ENCODE peak calls at places on chromosomes 6 and 20, in ten cellular contexts. One of them, this sample, is unnamed.

GRCh38 chr6:163404825-163405265 is 9.7 kb upstream of the QKI start:
- DNase-seq in astrocyte of the spinal cord: no peak
- DNase-seq in fibroblast of lung: peak
- DNase-seq in epithelial cell of esophagus: no peak
- DNase-seq in GM23338: no peak
- DNase-seq in Peyer's patch: no peak
- DNase-seq in left ventricle myocardium inferior: no peak
- DNase-seq in brain microvascular endothelial cell: no peak
- DNase-seq in OCI-LY7: no peak
- DNase-seq in aorta: no peak
- DNase-seq in this sample: no peak

GRCh38 chr20:43941476-43942212 is 27.0 kb downstream of the TOX2 start:
- DNase-seq in astrocyte of the spinal cord: peak
- DNase-seq in fibroblast of lung: no peak
- DNase-seq in epithelial cell of esophagus: peak
- DNase-seq in GM23338: no peak
- DNase-seq in Peyer's patch: peak
- DNase-seq in left ventricle myocardium inferior: no peak
- DNase-seq in brain microvascular endothelial cell: no peak
- DNase-seq in OCI-LY7: peak
- DNase-seq in aorta: no peak
- DNase-seq in this sample: no peak

GRCh38 chr20:23362392-23363256 is 642 bp downstream of the GZF1 start:
- DNase-seq in astrocyte of the spinal cord: peak
- DNase-seq in fibroblast of lung: no peak
- DNase-seq in epithelial cell of esophagus: peak
- DNase-seq in GM23338: peak
- DNase-seq in Peyer's patch: no peak
- DNase-seq in left ventricle myocardium inferior: peak
- DNase-seq in brain microvascular endothelial cell: peak
- DNase-seq in OCI-LY7: peak
- DNase-seq in aorta: peak
- DNase-seq in this sample: no peak

GRCh38 chr6:135008072-135008940 is 46.3 kb downstream of the HBS1L start:
- DNase-seq in astrocyte of the spinal cord: no peak
- DNase-seq in fibroblast of lung: no peak
- DNase-seq in epithelial cell of esophagus: no peak
- DNase-seq in GM23338: no peak
- DNase-seq in Peyer's patch: no peak
- DNase-seq in left ventricle myocardium inferior: no peak
- DNase-seq in brain microvascular endothelial cell: no peak
- DNase-seq in OCI-LY7: no peak
- DNase-seq in aorta: no peak
- DNase-seq in this sample: no peak

GRCh38 chr6:139373928-139374356 is 506 bp downstream of the CITED2 start:
- DNase-seq in astrocyte of the spinal cord: no peak
- DNase-seq in fibroblast of lung: no peak
- DNase-seq in epithelial cell of esophagus: no peak
- DNase-seq in GM23338: no peak
- DNase-seq in Peyer's patch: no peak
- DNase-seq in left ventricle myocardium inferior: no peak
- DNase-seq in brain microvascular endothelial cell: no peak
- DNase-seq in OCI-LY7: no peak
- DNase-seq in aorta: no peak
- DNase-seq in this sample: no peak

GRCh38 chr20:31781945-31782344 is 37.2 kb upstream of the MYLK2 start:
- DNase-seq in astrocyte of the spinal cord: no peak
- DNase-seq in fibroblast of lung: no peak
- DNase-seq in epithelial cell of esophagus: no peak
- DNase-seq in GM23338: no peak
- DNase-seq in Peyer's patch: no peak
- DNase-seq in left ventricle myocardium inferior: no peak
- DNase-seq in brain microvascular endothelial cell: no peak
- DNase-seq in OCI-LY7: no peak
- DNase-seq in aorta: no peak
- DNase-seq in this sample: no peak

GRCh38 chr20:46984391-46984790 is 89.7 kb downstream of the EYA2 start:
- DNase-seq in astrocyte of the spinal cord: no peak
- DNase-seq in fibroblast of lung: peak
- DNase-seq in epithelial cell of esophagus: peak
- DNase-seq in GM23338: no peak
- DNase-seq in Peyer's patch: no peak
- DNase-seq in left ventricle myocardium inferior: no peak
- DNase-seq in brain microvascular endothelial cell: no peak
- DNase-seq in OCI-LY7: no peak
- DNase-seq in aorta: no peak
- DNase-seq in this sample: no peak

GRCh38 chr6:89290401-89291155 is 24.5 kb downstream of the GABRR2 start:
- DNase-seq in astrocyte of the spinal cord: no peak
- DNase-seq in fibroblast of lung: no peak
- DNase-seq in epithelial cell of esophagus: no peak
- DNase-seq in GM23338: no peak
- DNase-seq in Peyer's patch: no peak
- DNase-seq in left ventricle myocardium inferior: no peak
- DNase-seq in brain microvascular endothelial cell: no peak
- DNase-seq in OCI-LY7: no peak
- DNase-seq in aorta: no peak
- DNase-seq in this sample: no peak

GRCh38 chr6:166032366-166033171 is 135.1 kb downstream of the TBXT start:
- DNase-seq in astrocyte of the spinal cord: peak
- DNase-seq in fibroblast of lung: peak
- DNase-seq in epithelial cell of esophagus: no peak
- DNase-seq in GM23338: peak
- DNase-seq in Peyer's patch: no peak
- DNase-seq in left ventricle myocardium inferior: peak
- DNase-seq in brain microvascular endothelial cell: peak
- DNase-seq in OCI-LY7: no peak
- DNase-seq in aorta: no peak
- DNase-seq in this sample: peak

GRCh38 chr6:118319890-118320289 is 228.2 kb upstream of the PLN start:
- DNase-seq in astrocyte of the spinal cord: no peak
- DNase-seq in fibroblast of lung: no peak
- DNase-seq in epithelial cell of esophagus: no peak
- DNase-seq in GM23338: no peak
- DNase-seq in Peyer's patch: no peak
- DNase-seq in left ventricle myocardium inferior: no peak
- DNase-seq in brain microvascular endothelial cell: no peak
- DNase-seq in OCI-LY7: no peak
- DNase-seq in aorta: no peak
- DNase-seq in this sample: no peak

GRCh38 chr20:63977392-63978276 is 1.8 kb downstream of the SAMD10 start:
- DNase-seq in astrocyte of the spinal cord: peak
- DNase-seq in fibroblast of lung: peak
- DNase-seq in epithelial cell of esophagus: peak
- DNase-seq in GM23338: no peak
- DNase-seq in Peyer's patch: peak
- DNase-seq in left ventricle myocardium inferior: no peak
- DNase-seq in brain microvascular endothelial cell: peak
- DNase-seq in OCI-LY7: no peak
- DNase-seq in aorta: no peak
- DNase-seq in this sample: no peak
- H3K4me3 ChIP-seq in astrocyte of the spinal cord: no peak
- H3K4me3 ChIP-seq in fibroblast of lung: no peak
- H3K4me3 ChIP-seq in epithelial cell of esophagus: no peak
- H3K4me3 ChIP-seq in GM23338: peak
- H3K4me3 ChIP-seq in Peyer's patch: no peak
- H3K4me3 ChIP-seq in left ventricle myocardium inferior: no peak
- H3K4me3 ChIP-seq in brain microvascular endothelial cell: no peak
- H3K4me3 ChIP-seq in OCI-LY7: peak
- H3K4me3 ChIP-seq in aorta: no peak
- H3K4me3 ChIP-seq in this sample: no peak

GRCh38 chr20:9839626-9840025 is 750 bp upstream of the PAK5 start:
- DNase-seq in astrocyte of the spinal cord: no peak
- DNase-seq in fibroblast of lung: no peak
- DNase-seq in epithelial cell of esophagus: peak
- DNase-seq in GM23338: no peak
- DNase-seq in Peyer's patch: no peak
- DNase-seq in left ventricle myocardium inferior: no peak
- DNase-seq in brain microvascular endothelial cell: no peak
- DNase-seq in OCI-LY7: no peak
- DNase-seq in aorta: no peak
- DNase-seq in this sample: no peak

GRCh38 chr20:9838035-9838377 is 870 bp downstream of the PAK5 start:
- DNase-seq in astrocyte of the spinal cord: no peak
- DNase-seq in fibroblast of lung: peak
- DNase-seq in epithelial cell of esophagus: no peak
- DNase-seq in GM23338: peak
- DNase-seq in Peyer's patch: no peak
- DNase-seq in left ventricle myocardium inferior: no peak
- DNase-seq in brain microvascular endothelial cell: no peak
- DNase-seq in OCI-LY7: no peak
- DNase-seq in aorta: no peak
- DNase-seq in this sample: no peak

GRCh38 chr20:9835302-9835701 is 3.6 kb downstream of the PAK5 start:
- DNase-seq in astrocyte of the spinal cord: no peak
- DNase-seq in fibroblast of lung: no peak
- DNase-seq in epithelial cell of esophagus: no peak
- DNase-seq in GM23338: no peak
- DNase-seq in Peyer's patch: no peak
- DNase-seq in left ventricle myocardium inferior: no peak
- DNase-seq in brain microvascular endothelial cell: no peak
- DNase-seq in OCI-LY7: no peak
- DNase-seq in aorta: no peak
- DNase-seq in this sample: no peak

GRCh38 chr20:9837634-9838033 is 1.2 kb downstream of the PAK5 start:
- DNase-seq in astrocyte of the spinal cord: no peak
- DNase-seq in fibroblast of lung: peak
- DNase-seq in epithelial cell of esophagus: no peak
- DNase-seq in GM23338: no peak
- DNase-seq in Peyer's patch: no peak
- DNase-seq in left ventricle myocardium inferior: no peak
- DNase-seq in brain microvascular endothelial cell: no peak
- DNase-seq in OCI-LY7: no peak
- DNase-seq in aorta: no peak
- DNase-seq in this sample: no peak

GRCh38 chr20:9838378-9839295 is at the start of gene PAK5:
- DNase-seq in astrocyte of the spinal cord: peak
- DNase-seq in fibroblast of lung: peak
- DNase-seq in epithelial cell of esophagus: peak
- DNase-seq in GM23338: peak
- DNase-seq in Peyer's patch: peak
- DNase-seq in left ventricle myocardium inferior: no peak
- DNase-seq in brain microvascular endothelial cell: peak
- DNase-seq in OCI-LY7: no peak
- DNase-seq in aorta: peak
- DNase-seq in this sample: peak
- H3K4me3 ChIP-seq in astrocyte of the spinal cord: peak
- H3K4me3 ChIP-seq in fibroblast of lung: peak
- H3K4me3 ChIP-seq in epithelial cell of esophagus: peak
- H3K4me3 ChIP-seq in GM23338: peak
- H3K4me3 ChIP-seq in Peyer's patch: peak
- H3K4me3 ChIP-seq in left ventricle myocardium inferior: peak
- H3K4me3 ChIP-seq in brain microvascular endothelial cell: peak
- H3K4me3 ChIP-seq in OCI-LY7: no peak
- H3K4me3 ChIP-seq in aorta: peak
- H3K4me3 ChIP-seq in this sample: no peak

GRCh38 chr20:16944753-16945152 is 196.6 kb downstream of the OTOR start:
- DNase-seq in astrocyte of the spinal cord: no peak
- DNase-seq in fibroblast of lung: no peak
- DNase-seq in epithelial cell of esophagus: no peak
- DNase-seq in GM23338: no peak
- DNase-seq in Peyer's patch: no peak
- DNase-seq in left ventricle myocardium inferior: no peak
- DNase-seq in brain microvascular endothelial cell: no peak
- DNase-seq in OCI-LY7: no peak
- DNase-seq in aorta: no peak
- DNase-seq in this sample: no peak

GRCh38 chr20:16947346-16947943 is 199.3 kb downstream of the OTOR start:
- DNase-seq in astrocyte of the spinal cord: no peak
- DNase-seq in fibroblast of lung: no peak
- DNase-seq in epithelial cell of esophagus: no peak
- DNase-seq in GM23338: no peak
- DNase-seq in Peyer's patch: no peak
- DNase-seq in left ventricle myocardium inferior: no peak
- DNase-seq in brain microvascular endothelial cell: no peak
- DNase-seq in OCI-LY7: no peak
- DNase-seq in aorta: no peak
- DNase-seq in this sample: no peak

GRCh38 chr20:16945619-16946018 is 197.5 kb downstream of the OTOR start:
- DNase-seq in astrocyte of the spinal cord: no peak
- DNase-seq in fibroblast of lung: no peak
- DNase-seq in epithelial cell of esophagus: no peak
- DNase-seq in GM23338: no peak
- DNase-seq in Peyer's patch: no peak
- DNase-seq in left ventricle myocardium inferior: no peak
- DNase-seq in brain microvascular endothelial cell: no peak
- DNase-seq in OCI-LY7: no peak
- DNase-seq in aorta: no peak
- DNase-seq in this sample: no peak

GRCh38 chr20:16942702-16943101 is 194.5 kb downstream of the OTOR start:
- DNase-seq in astrocyte of the spinal cord: no peak
- DNase-seq in fibroblast of lung: peak
- DNase-seq in epithelial cell of esophagus: peak
- DNase-seq in GM23338: no peak
- DNase-seq in Peyer's patch: no peak
- DNase-seq in left ventricle myocardium inferior: no peak
- DNase-seq in brain microvascular endothelial cell: no peak
- DNase-seq in OCI-LY7: no peak
- DNase-seq in aorta: no peak
- DNase-seq in this sample: no peak

GRCh38 chr20:16946097-16946496 is 197.9 kb downstream of the OTOR start:
- DNase-seq in astrocyte of the spinal cord: no peak
- DNase-seq in fibroblast of lung: no peak
- DNase-seq in epithelial cell of esophagus: no peak
- DNase-seq in GM23338: no peak
- DNase-seq in Peyer's patch: no peak
- DNase-seq in left ventricle myocardium inferior: no peak
- DNase-seq in brain microvascular endothelial cell: no peak
- DNase-seq in OCI-LY7: no peak
- DNase-seq in aorta: no peak
- DNase-seq in this sample: no peak
- H3K4me3 ChIP-seq in astrocyte of the spinal cord: no peak
- H3K4me3 ChIP-seq in fibroblast of lung: no peak
- H3K4me3 ChIP-seq in epithelial cell of esophagus: no peak
- H3K4me3 ChIP-seq in GM23338: no peak
- H3K4me3 ChIP-seq in Peyer's patch: no peak
- H3K4me3 ChIP-seq in left ventricle myocardium inferior: no peak
- H3K4me3 ChIP-seq in brain microvascular endothelial cell: no peak
- H3K4me3 ChIP-seq in OCI-LY7: no peak
- H3K4me3 ChIP-seq in aorta: no peak
- H3K4me3 ChIP-seq in this sample: no peak

DNA sequence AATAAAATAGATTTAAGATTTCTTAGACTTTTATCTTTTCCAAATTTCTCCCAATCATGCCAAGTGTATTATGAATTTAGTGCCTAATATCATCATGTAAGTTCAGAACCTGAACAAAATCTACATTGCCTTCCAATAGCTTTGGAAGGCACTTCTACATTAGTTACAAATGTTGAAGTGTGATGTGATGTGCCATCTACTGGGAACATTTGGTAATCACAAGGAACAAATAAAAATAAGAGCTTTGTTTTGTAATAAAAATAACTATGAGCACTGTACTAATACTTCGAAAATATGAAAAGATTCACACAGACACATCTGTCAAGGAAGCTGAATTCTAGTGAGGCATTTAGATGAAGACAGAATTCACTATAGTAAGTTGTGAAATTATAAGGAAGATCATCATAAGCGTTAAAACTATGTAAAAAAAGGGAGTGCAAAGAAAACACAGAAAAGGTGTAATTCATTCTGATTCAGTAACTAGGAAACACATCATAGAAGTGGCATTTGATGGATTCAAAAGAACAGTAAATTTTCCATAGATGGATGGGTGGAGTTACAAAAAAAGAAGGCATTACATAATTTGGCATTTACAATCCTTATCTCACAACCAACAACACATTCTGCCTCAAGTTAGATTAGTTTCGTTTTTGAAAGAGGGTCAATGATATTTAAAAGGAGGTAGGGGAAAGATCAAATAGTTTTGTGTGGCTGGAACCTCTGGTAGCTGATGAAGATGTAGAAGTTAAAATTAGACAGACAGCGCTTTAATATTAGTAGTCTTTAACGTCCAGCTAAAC is 161.0 kb downstream of the ASCC3 start:
- DNase-seq in astrocyte of the spinal cord: peak
- DNase-seq in fibroblast of lung: peak
- DNase-seq in epithelial cell of esophagus: peak
- DNase-seq in GM23338: peak
- DNase-seq in Peyer's patch: no peak
- DNase-seq in left ventricle myocardium inferior: no peak
- DNase-seq in brain microvascular endothelial cell: no peak
- DNase-seq in OCI-LY7: peak
- DNase-seq in aorta: no peak
- DNase-seq in this sample: no peak
- H3K4me3 ChIP-seq in astrocyte of the spinal cord: no peak
- H3K4me3 ChIP-seq in fibroblast of lung: peak
- H3K4me3 ChIP-seq in epithelial cell of esophagus: no peak
- H3K4me3 ChIP-seq in GM23338: no peak
- H3K4me3 ChIP-seq in Peyer's patch: no peak
- H3K4me3 ChIP-seq in left ventricle myocardium inferior: peak
- H3K4me3 ChIP-seq in brain microvascular endothelial cell: no peak
- H3K4me3 ChIP-seq in OCI-LY7: no peak
- H3K4me3 ChIP-seq in aorta: no peak
- H3K4me3 ChIP-seq in this sample: no peak

This sample was measured in ovary.